ENCODE peak calls at places on chromosomes 3 and 15, in ten cellular contexts. P is CD4-positive, alpha-beta memory T cell; J is GM23248; L is HCT116; Q is mammary epithelial cell; F is suprapubic skin; X is gastrocnemius medialis; R is lower lobe of right lung; C is tibial artery; Y is ovary. D is an unnamed sample.

GRCh38 chr3:105424412-105425152 is 57.9 kb downstream of the ALCAM start:
- DNase-seq in P (no peak), J (no peak), L (no peak), Q (no peak), F (no peak), X (no peak), R (no peak), C (no peak), Y (no peak), D (no peak)

GRCh38 chr3:160929595-160929994 is 173.6 kb downstream of the PPM1L start:
- DNase-seq in P (no peak), J (peak; percentile 9), L (no peak), Q (no peak), F (no peak), X (peak; percentile 43), R (no peak), C (peak; percentile 66), Y (no peak), D (no peak)

GRCh38 chr3:195366200-195366910 is 76.5 kb downstream of the ACAP2 start:
- DNase-seq in P (no peak), J (peak; percentile 14), L (no peak), Q (no peak), F (no peak), X (no peak), R (no peak), C (no peak), Y (no peak), D (no peak)

GRCh38 chr15:67126551-67127333 is 61.3 kb downstream of the SMAD3 start:
- DNase-seq in P (no peak), J (peak; percentile 20), L (no peak), Q (no peak), F (no peak), X (no peak), R (no peak), C (peak; percentile 57), Y (no peak), D (no peak)

GRCh38 chr15:83323296-83323711 is 38.8 kb upstream of the BNC1 start:
- DNase-seq in P (no peak), J (peak; percentile 99), L (no peak), Q (peak; percentile 60), F (no peak), X (no peak), R (no peak), C (no peak), Y (no peak), D (no peak)

GRCh38 chr3:184133840-184134745 is 1.1 kb upstream of the EIF2B5 start:
- DNase-seq in P (peak; percentile 46), J (peak; percentile 93), L (peak; percentile 85), Q (peak; percentile 75), F (peak; percentile 90), X (peak; percentile 86), R (peak; percentile 91), C (peak; percentile 92), Y (peak; percentile 81), D (peak; percentile 76)

GRCh38 chr3:183213415-183213814 is 39.6 kb upstream of the B3GNT5 start:
- DNase-seq in P (no peak), J (no peak), L (no peak), Q (no peak), F (no peak), X (no peak), R (no peak), C (no peak), Y (no peak), D (no peak)

GRCh38 chr3:171741377-171741776 is 68.9 kb downstream of the PLD1 start:
- DNase-seq in P (no peak), J (no peak), L (no peak), Q (no peak), F (no peak), X (no peak), R (no peak), C (no peak), Y (no peak), D (no peak)

GRCh38 chr3:106750092-106750491 is 627.1 kb upstream of the CCDC54 start:
- DNase-seq in P (no peak), J (no peak), L (no peak), Q (no peak), F (no peak), X (no peak), R (no peak), C (no peak), Y (no peak), D (no peak)

GRCh38 chr15:38696120-38696727 is 131.6 kb upstream of the RASGRP1 start:
- DNase-seq in P (peak; percentile 88), J (peak; percentile 73), L (no peak), Q (peak; percentile 35), F (no peak), X (no peak), R (no peak), C (no peak), Y (no peak), D (no peak)

GRCh38 chr3:172268425-172268824 is 179.8 kb downstream of the GHSR start:
- DNase-seq in P (no peak), J (no peak), L (no peak), Q (no peak), F (no peak), X (no peak), R (no peak), C (no peak), Y (no peak), D (no peak)

GRCh38 chr15:57969355-57969754 is 96.2 kb downstream of the ALDH1A2 start:
- DNase-seq in P (no peak), J (peak; percentile 9), L (no peak), Q (peak; percentile 11), F (no peak), X (no peak), R (no peak), C (no peak), Y (no peak), D (no peak)

GRCh38 chr3:75727985-75728384 is 57.4 kb downstream of the ZNF717 start:
- DNase-seq in P (no peak), J (no peak), L (no peak), Q (no peak), F (no peak), X (no peak), R (no peak), C (no peak), Y (no peak), D (no peak)
- H3K9me3 ChIP-seq in P (no peaks in the 10 kb centered on the region), J (no peaks in the 10 kb centered on the region), L (peaks cover 8% of the 10 kb centered on the region), Q (peaks cover 31% of the 10 kb centered on the region), F (peaks cover 51% of the 10 kb centered on the region), X (peaks cover 4% of the 10 kb centered on the region), R (peaks cover 96% of the 10 kb centered on the region), C (peaks cover 15% of the 10 kb centered on the region), Y (peaks cover 52% of the 10 kb centered on the region), D (peaks cover 70% of the 10 kb centered on the region)

GRCh38 chr3:61681636-61682035 is 120.3 kb downstream of the PTPRG start:
- DNase-seq in P (no peak), J (no peak), L (no peak), Q (no peak), F (no peak), X (no peak), R (no peak), C (no peak), Y (no peak), D (no peak)
- H3K4me1 ChIP-seq in P (no peaks in the 10 kb centered on the region), J (peaks cover 11% of the 10 kb centered on the region), L (peaks cover 51% of the 10 kb centered on the region), Q (peaks cover 26% of the 10 kb centered on the region), F (peaks cover 18% of the 10 kb centered on the region), X (peaks cover 40% of the 10 kb centered on the region), R (no peaks in the 10 kb centered on the region), C (peaks cover 68% of the 10 kb centered on the region), Y (peaks cover 8% of the 10 kb centered on the region), D (peaks cover 5% of the 10 kb centered on the region)

GRCh38 chr15:74136584-74137543 is 6.5 kb downstream of the ISLR2 start:
- DNase-seq in P (no peak), J (peak; percentile 31), L (no peak), Q (no peak), F (no peak), X (no peak), R (no peak), C (no peak), Y (no peak), D (no peak)
- H3K27me3 ChIP-seq in P (peaks cover 29% of the 10 kb centered on the region), J (peaks cover 25% of the 10 kb centered on the region), L (no peaks in the 10 kb centered on the region), Q (peaks cover 45% of the 10 kb centered on the region), F (peaks cover 82% of the 10 kb centered on the region), X (peaks cover 58% of the 10 kb centered on the region), R (peaks cover 74% of the 10 kb centered on the region), C (peaks cover 68% of the 10 kb centered on the region), Y (peaks cover 4% of the 10 kb centered on the region), D (peaks cover 78% of the 10 kb centered on the region)

DNA sequence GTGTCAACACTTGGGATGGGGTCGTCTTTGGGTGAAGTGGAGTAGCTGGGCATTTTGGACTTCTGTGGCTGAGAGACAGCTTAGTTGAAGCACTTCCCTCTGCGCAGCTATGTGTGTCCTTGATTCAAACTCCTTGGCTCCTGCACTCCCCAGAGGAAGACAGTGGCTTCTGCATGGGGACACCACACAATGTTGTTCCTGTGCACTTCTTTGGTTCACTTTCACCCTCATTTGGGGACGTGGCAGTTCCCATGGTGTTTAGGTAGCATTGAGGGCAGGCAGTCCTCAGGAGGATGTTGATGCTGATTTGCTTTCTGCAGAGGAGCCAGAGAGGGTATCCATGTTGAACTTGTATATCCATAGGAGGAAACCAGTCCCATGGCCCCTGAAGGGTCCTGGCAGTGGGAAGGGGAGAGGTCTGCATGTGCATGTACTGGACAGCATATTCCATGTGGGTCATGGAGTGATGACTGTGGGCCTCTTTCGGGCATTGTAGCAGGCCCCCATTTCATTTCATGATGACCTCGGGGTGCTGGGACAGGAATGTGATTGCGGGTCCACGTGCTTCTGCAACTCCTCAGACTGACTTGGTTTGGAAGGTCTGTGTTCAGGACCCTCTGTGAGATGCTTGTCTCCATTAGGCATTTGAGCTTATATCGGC is 135.4 kb downstream of the SNRPN start:
- DNase-seq in P (no peak), J (no peak), L (no peak), Q (no peak), F (peak; percentile 15), X (no peak), R (no peak), C (no peak), Y (no peak), D (no peak)
- H3K9me3 ChIP-seq in P (no peaks in the 10 kb centered on the region), J (no peaks in the 10 kb centered on the region), L (peaks cover 71% of the 10 kb centered on the region), Q (peaks cover 56% of the 10 kb centered on the region), F (peaks cover 51% of the 10 kb centered on the region), X (no peaks in the 10 kb centered on the region), R (peaks cover 99% of the 10 kb centered on the region), C (peaks cover 5% of the 10 kb centered on the region), Y (peaks cover 97% of the 10 kb centered on the region), D (no peaks in the 10 kb centered on the region)

GRCh38 chr3:29610781-29611180 is 329.9 kb downstream of the RBMS3 start:
- DNase-seq in P (no peak), J (no peak), L (no peak), Q (no peak), F (no peak), X (no peak), R (no peak), C (no peak), Y (no peak), D (no peak)
- H3K4me1 ChIP-seq in P (no peaks in the 10 kb centered on the region), J (peaks cover 23% of the 10 kb centered on the region), L (no peaks in the 10 kb centered on the region), Q (no peaks in the 10 kb centered on the region), F (no peaks in the 10 kb centered on the region), X (peaks cover 21% of the 10 kb centered on the region), R (no peaks in the 10 kb centered on the region), C (peaks cover 8% of the 10 kb centered on the region), Y (no peaks in the 10 kb centered on the region), D (no peaks in the 10 kb centered on the region)

GRCh38 chr3:120645083-120645800 is 36.8 kb downstream of the HGD start:
- DNase-seq in P (no peak), J (peak; percentile 39), L (no peak), Q (no peak), F (no peak), X (no peak), R (no peak), C (no peak), Y (no peak), D (no peak)
- H3K27me3 ChIP-seq in P (no peaks in the 10 kb centered on the region), J (no peaks in the 10 kb centered on the region), L (no peaks in the 10 kb centered on the region), Q (no peaks in the 10 kb centered on the region), F (no peaks in the 10 kb centered on the region), X (no peaks in the 10 kb centered on the region), R (no peaks in the 10 kb centered on the region), C (no peaks in the 10 kb centered on the region), Y (no peaks in the 10 kb centered on the region), D (no peaks in the 10 kb centered on the region)